ENCODE peak calls at places on chromosomes 12 and 14, in seven cellular contexts. M is AG04450; Z is CD8-positive, alpha-beta memory T cell; N is neural progenitor cell; B is tibial artery; J is transverse colon; L is lung. U is an unnamed sample.

GRCh38 chr12:130412384-130412783 is 74.7 kb downstream of the PIWIL1 start:
- DNase-seq in M (no peak), Z (no peak), N (no peak), B (no peak), J (no peak), L (no peak), U (no peak)

GRCh38 chr14:64620910-64621309 is 71.1 kb downstream of the PPP1R36 start:
- DNase-seq in M (no peak), Z (no peak), N (no peak), B (no peak), J (no peak), L (no peak), U (no peak)

GRCh38 chr14:23629831-23630396 is 6.2 kb upstream of the DHRS2 start:
- DNase-seq in M (no peak), Z (no peak), N (no peak), B (no peak), J (no peak), L (no peak), U (no peak)

GRCh38 chr12:82554529-82554928 is 132.2 kb upstream of the TMTC2 start:
- DNase-seq in M (no peak), Z (no peak), N (no peak), B (no peak), J (no peak), L (no peak), U (no peak)

GRCh38 chr14:32435411-32435810 is 106.3 kb downstream of the AKAP6 start:
- DNase-seq in M (no peak), Z (no peak), N (no peak), B (no peak), J (no peak), L (no peak), U (no peak)

GRCh38 chr12:107057071-107057834 is 36.1 kb downstream of the CRY1 start:
- DNase-seq in M (no peak), Z (no peak), N (no peak), B (no peak), J (no peak), L (no peak), U (no peak)

GRCh38 chr12:120367252-120367923 is 1.6 kb downstream of the MSI1 start:
- DNase-seq in M (no peak), Z (no peak), N (peak), B (no peak), J (peak), L (no peak), U (no peak)

GRCh38 chr14:55433880-55434804 is 6.3 kb downstream of the TBPL2 start:
- DNase-seq in M (no peak), Z (no peak), N (no peak), B (no peak), J (no peak), L (no peak), U (no peak)

GRCh38 chr12:57591567-57592325 is 754 bp downstream of the PIP4K2C start:
- DNase-seq in M (no peak), Z (no peak), N (peak), B (no peak), J (peak), L (peak), U (no peak)

GRCh38 chr12:130419116-130419515 is 81.4 kb downstream of the PIWIL1 start:
- DNase-seq in M (no peak), Z (no peak), N (no peak), B (no peak), J (no peak), L (no peak), U (no peak)

GRCh38 chr12:49903700-49904423 is at the start of gene FAIM2:
- DNase-seq in M (peak), Z (no peak), N (peak), B (peak), J (peak), L (no peak), U (no peak)

GRCh38 chr12:127893875-127894635 is 372.9 kb upstream of the TMEM132C start:
- DNase-seq in M (no peak), Z (no peak), N (peak), B (no peak), J (no peak), L (no peak), U (no peak)

GRCh38 chr12:56723889-56724659 is 1.0 kb downstream of the NACA start:
- DNase-seq in M (peak), Z (no peak), N (peak), B (peak), J (peak), L (peak), U (peak)

GRCh38 chr12:20950248-20950647 is 139.7 kb downstream of the SLCO1B3 start:
- DNase-seq in M (no peak), Z (no peak), N (peak), B (no peak), J (no peak), L (no peak), U (peak)

GRCh38 chr14:76780875-76781647 is 19.8 kb downstream of the VASH1 start:
- DNase-seq in M (no peak), Z (no peak), N (no peak), B (peak), J (no peak), L (peak), U (no peak)

GRCh38 chr14:60544659-60545058 is 35.7 kb downstream of the SIX6 start:
- DNase-seq in M (no peak), Z (no peak), N (no peak), B (no peak), J (no peak), L (no peak), U (no peak)

GRCh38 chr12:79935624-79936040 is 735 bp upstream of the PPP1R12A start:
- DNase-seq in M (no peak), Z (no peak), N (peak), B (no peak), J (peak), L (no peak), U (peak)

GRCh38 chr12:40198601-40199000 is 26.2 kb upstream of the LRRK2 start:
- DNase-seq in M (no peak), Z (no peak), N (no peak), B (no peak), J (no peak), L (no peak), U (no peak)

GRCh38 chr12:68310370-68310769 is 21.8 kb downstream of the MDM1 start:
- DNase-seq in M (peak), Z (no peak), N (no peak), B (no peak), J (no peak), L (no peak), U (no peak)

GRCh38 chr12:34598352-34598827 is 576.1 kb downstream of the ALG10 start:
- DNase-seq in M (no peak), Z (no peak), N (no peak), B (peak), J (no peak), L (no peak), U (no peak)

GRCh38 chr14:99334277-99334676 is 62.3 kb upstream of the BCL11B start:
- DNase-seq in M (no peak), Z (no peak), N (no peak), B (no peak), J (no peak), L (no peak), U (no peak)

GRCh38 chr12:54153586-54153985 is 35.2 kb downstream of the SMUG1 start:
- DNase-seq in M (no peak), Z (no peak), N (no peak), B (no peak), J (no peak), L (no peak), U (peak)

GRCh38 chr14:75476274-75476995 is 45.8 kb upstream of the BATF start:
- DNase-seq in M (no peak), Z (no peak), N (peak), B (peak), J (peak), L (peak), U (peak)

DNA sequence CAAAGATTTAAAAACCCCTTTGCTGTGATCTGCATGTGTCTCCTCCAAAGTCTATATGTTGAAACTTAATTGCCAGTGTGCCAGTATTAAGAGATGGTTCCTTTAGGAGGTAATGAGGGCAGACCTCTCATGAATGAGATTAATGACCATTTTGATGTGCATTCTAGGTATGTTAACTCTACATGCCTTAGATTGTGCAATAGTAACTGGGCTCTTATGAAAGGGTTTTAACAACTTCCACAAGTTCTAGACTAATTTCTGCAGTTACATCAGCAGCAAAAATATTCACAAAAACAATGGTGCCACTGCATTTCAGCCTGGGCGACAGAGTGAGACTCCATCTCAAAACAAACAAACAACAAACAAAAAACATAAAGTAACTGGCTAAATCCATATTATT is 3.8 kb upstream of the TAS2R10 start:
- DNase-seq in M (no peak), Z (no peak), N (no peak), B (no peak), J (no peak), L (no peak), U (peak)
- H3K27ac ChIP-seq in M (no peak), Z (no peak), N (no peak), B (no peak), J (no peak), L (no peak), U (no peak)

DNA sequence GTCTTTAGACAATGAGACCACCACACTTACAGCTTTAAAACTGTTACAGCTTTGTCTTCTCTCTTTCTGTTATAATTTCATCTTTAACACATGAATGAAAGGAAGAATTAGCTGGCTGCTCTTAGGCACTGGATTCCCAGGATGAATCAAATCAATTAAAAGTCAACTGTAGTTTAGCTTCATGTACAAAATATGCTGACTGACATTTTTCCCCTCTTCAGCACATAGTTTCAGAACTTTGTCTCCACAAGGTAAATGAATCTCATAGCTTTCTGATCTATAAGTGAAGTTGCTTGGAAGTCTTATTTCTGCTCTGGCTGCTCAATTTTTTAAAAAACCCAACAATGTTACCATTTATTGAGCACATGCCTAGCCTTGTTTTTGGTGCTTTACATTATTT is 293.8 kb downstream of the GRIN2B start:
- DNase-seq in M (no peak), Z (no peak), N (no peak), B (no peak), J (no peak), L (no peak), U (no peak)
- H3K27ac ChIP-seq in M (no peak), Z (no peak), N (no peak), B (no peak), J (no peak), L (no peak), U (no peak)

DNA sequence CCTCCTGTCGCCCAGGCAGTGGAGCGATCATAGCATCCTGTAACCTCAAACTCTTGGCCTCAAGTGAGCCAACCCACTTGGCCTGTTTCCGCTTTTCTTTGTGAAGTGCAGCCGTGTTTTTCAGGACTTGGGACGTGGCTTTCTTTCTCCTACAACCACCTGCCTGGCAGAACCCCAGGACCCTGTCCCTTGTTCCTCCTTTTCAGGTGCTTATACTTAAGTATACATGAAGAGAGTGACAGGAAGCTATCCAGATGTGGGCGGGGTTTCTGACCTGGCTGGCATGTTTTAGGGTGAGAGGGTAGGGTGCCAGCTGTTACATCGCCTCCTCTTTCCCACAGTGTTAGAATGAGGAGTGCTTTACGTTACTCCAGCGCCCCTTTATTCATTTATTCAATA is 684 bp downstream of the ZNF140 start:
- DNase-seq in M (no peak), Z (no peak), N (no peak), B (no peak), J (peak), L (peak), U (no peak)
- H3K27ac ChIP-seq in M (peak), Z (peak), N (peak), B (peak), J (peak), L (peak), U (peak)

GRCh38 chr14:96017882-96018281 is 21.3 kb upstream of the C14orf132 start:
- DNase-seq in M (no peak), Z (no peak), N (no peak), B (no peak), J (no peak), L (no peak), U (no peak)
- H3K27ac ChIP-seq in M (no peak), Z (no peak), N (no peak), B (no peak), J (no peak), L (no peak), U (no peak)